ENCODE peak calls at places on chromosomes 11 and 22, in four cellular contexts. Z is WTC11, V is K562, O is HepG2. I is an unnamed sample.

GRCh38 chr22:22935546-22936157 is 48.0 kb downstream of the IGLL5 start:
- DNase-seq in Z (peak), V (peak), O (no peak), I (no peak)

GRCh38 chr11:3052109-3052479 is 5.1 kb downstream of the CARS1 start:
- DNase-seq in Z (no peak), V (peak), O (no peak), I (no peak)

GRCh38 chr11:3344775-3345174 is 34.2 kb downstream of the ZNF195 start:
- DNase-seq in Z (no peak), V (no peak), O (no peak), I (no peak)

GRCh38 chr11:41522899-41523672 is 63.6 kb upstream of the LRRC4C start:
- DNase-seq in Z (no peak), V (no peak), O (no peak), I (no peak)

GRCh38 chr11:118662401-118663271 is 16.8 kb downstream of the TREH start:
- DNase-seq in Z (no peak), V (no peak), O (no peak), I (no peak)

GRCh38 chr11:1733009-1733715 is 17.2 kb downstream of the IFITM10 start:
- DNase-seq in Z (no peak), V (no peak), O (no peak), I (no peak)

GRCh38 chr11:2204361-2205213 is 33.0 kb upstream of the TH start:
- DNase-seq in Z (peak), V (no peak), O (peak), I (no peak)

GRCh38 chr11:66875376-66875775 is 18.5 kb downstream of the LRFN4 start:
- DNase-seq in Z (no peak), V (no peak), O (no peak), I (no peak)

GRCh38 chr11:31711137-31711536 is 100.0 kb downstream of the PAX6 start:
- DNase-seq in Z (no peak), V (no peak), O (no peak), I (no peak)

GRCh38 chr11:67558084-67558772 is 25.4 kb upstream of the GSTP1 start:
- DNase-seq in Z (no peak), V (no peak), O (peak), I (no peak)

GRCh38 chr11:64744544-64745218 is 739 bp upstream of the RASGRP2 start:
- DNase-seq in Z (no peak), V (peak), O (no peak), I (no peak)

GRCh38 chr11:134024420-134025085 is 44.3 kb upstream of the JAM3 start:
- DNase-seq in Z (no peak), V (no peak), O (no peak), I (no peak)

GRCh38 chr11:1507381-1508140 is 21.0 kb upstream of the MOB2 start:
- DNase-seq in Z (no peak), V (no peak), O (no peak), I (no peak)

GRCh38 chr11:44988111-44988510 is 37.4 kb upstream of the TP53I11 start:
- DNase-seq in Z (no peak), V (no peak), O (no peak), I (no peak)

GRCh38 chr11:67113231-67113721 is 5.8 kb upstream of the KDM2A start:
- DNase-seq in Z (no peak), V (no peak), O (no peak), I (no peak)

DNA sequence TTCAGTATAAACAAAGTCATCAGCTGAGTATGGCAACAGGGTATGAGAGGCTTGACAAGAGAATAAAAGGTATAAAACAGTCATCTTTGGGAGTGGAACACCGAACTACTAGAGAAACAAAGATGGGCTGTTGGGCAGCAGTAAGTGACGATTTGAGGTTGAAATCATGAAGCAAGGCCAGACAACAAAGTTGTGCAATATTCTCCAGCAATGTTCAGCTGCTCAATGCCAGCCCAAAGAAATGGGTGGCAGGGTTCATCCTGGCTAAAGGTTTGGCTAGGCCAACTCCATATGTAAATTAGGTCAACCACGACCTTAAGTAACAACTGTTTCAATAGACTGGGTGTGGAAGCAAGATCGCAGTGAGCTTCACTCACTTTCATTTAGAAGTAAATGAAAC is 6.2 kb downstream of the APIP start:
- DNase-seq in Z (no peak), V (no peak), O (no peak), I (no peak)
- TF ChIP-seq NR3C1 in Z (no peak), V (no peak), O (no peak), I (no peak)

GRCh38 chr11:115238802-115239201 is 265.4 kb downstream of the CADM1 start:
- DNase-seq in Z (peak), V (no peak), O (no peak), I (no peak)

GRCh38 chr11:115244758-115245157 is 259.5 kb downstream of the CADM1 start:
- DNase-seq in Z (no peak), V (no peak), O (no peak), I (no peak)

GRCh38 chr11:115241899-115242298 is 262.3 kb downstream of the CADM1 start:
- DNase-seq in Z (no peak), V (no peak), O (no peak), I (no peak)

GRCh38 chr11:115244314-115244713 is 259.9 kb downstream of the CADM1 start:
- DNase-seq in Z (no peak), V (no peak), O (no peak), I (no peak)

GRCh38 chr11:115242982-115243381 is 261.2 kb downstream of the CADM1 start:
- DNase-seq in Z (no peak), V (no peak), O (no peak), I (no peak)
- TF ChIP-seq NR3C1 in Z (no peak), V (no peak), O (no peak), I (no peak)

GRCh38 chr11:123176785-123177184 is 18.3 kb downstream of the CLMP start:
- DNase-seq in Z (no peak), V (no peak), O (no peak), I (no peak)
- TF ChIP-seq NR3C1 in Z (no peak), V (no peak), O (no peak), I (no peak)

GRCh38 chr22:44880588-44881245 is 128.3 kb downstream of the ARHGAP8 start:
- DNase-seq in Z (no peak), V (no peak), O (no peak), I (no peak)

GRCh38 chr22:44879301-44879680 is 126.9 kb downstream of the ARHGAP8 start:
- DNase-seq in Z (peak), V (no peak), O (no peak), I (no peak)

GRCh38 chr22:44881246-44881600 is 128.6 kb downstream of the PHF21B start:
- DNase-seq in Z (no peak), V (no peak), O (no peak), I (no peak)

GRCh38 chr22:44876921-44877320 is 124.5 kb downstream of the ARHGAP8 start:
- DNase-seq in Z (peak), V (no peak), O (no peak), I (no peak)

GRCh38 chr22:44878483-44879300 is 126.3 kb downstream of the ARHGAP8 start:
- DNase-seq in Z (no peak), V (no peak), O (no peak), I (no peak)
- TF ChIP-seq NR3C1 in Z (no peak), V (no peak), O (no peak), I (no peak)

GRCh38 chr11:111336062-111336461 is 37.7 kb downstream of the POU2AF3 start:
- DNase-seq in Z (no peak), V (no peak), O (no peak), I (no peak)

GRCh38 chr11:111335596-111335995 is 37.2 kb downstream of the POU2AF3 start:
- DNase-seq in Z (no peak), V (no peak), O (no peak), I (no peak)

GRCh38 chr11:111336582-111337256 is 38.4 kb downstream of the POU2AF3 start:
- DNase-seq in Z (no peak), V (no peak), O (peak), I (no peak)

GRCh38 chr11:111335124-111335535 is 36.8 kb downstream of the POU2AF3 start:
- DNase-seq in Z (no peak), V (no peak), O (peak), I (no peak)

DNA sequence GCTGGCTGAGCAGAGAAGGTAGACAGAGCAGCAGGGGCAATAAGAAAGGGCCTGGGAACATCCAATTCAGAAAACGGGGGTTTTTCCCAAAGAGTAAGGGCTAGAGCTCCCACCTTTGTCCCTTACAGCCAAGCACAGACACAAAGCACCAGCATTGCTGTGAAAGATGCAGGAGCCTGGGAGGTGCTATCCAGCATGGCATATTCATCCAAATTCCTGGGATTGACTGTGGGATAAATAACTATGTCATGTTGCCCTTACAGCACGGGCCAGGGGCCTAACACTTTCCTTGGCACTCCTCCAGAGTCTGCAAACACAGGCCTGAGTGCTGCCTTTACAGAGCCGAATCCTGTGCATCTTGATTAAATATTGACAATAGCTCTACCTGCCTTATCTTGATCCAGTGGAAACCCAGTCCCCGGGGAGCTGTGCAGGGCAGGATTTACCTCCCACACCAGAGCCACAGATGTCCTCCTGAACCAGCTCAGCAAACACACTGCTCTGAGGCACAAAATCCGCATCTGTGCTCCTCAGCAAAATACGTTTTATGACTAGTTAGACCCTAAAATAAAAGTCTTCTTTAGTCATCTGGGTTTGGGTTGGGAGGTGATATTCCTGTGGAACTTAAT is 36.3 kb downstream of the POU2AF3 start:
- DNase-seq in Z (no peak), V (no peak), O (peak), I (peak)
- TF ChIP-seq NR3C1 in Z (no peak), V (no peak), O (no peak), I (no peak)

GRCh38 chr11:6705905-6706535 is 22.9 kb upstream of the MRPL17 start:
- DNase-seq in Z (peak), V (peak), O (peak), I (peak)

GRCh38 chr11:6703247-6704063 is 20.3 kb upstream of the MRPL17 start:
- DNase-seq in Z (peak), V (peak), O (peak), I (peak)
- TF ChIP-seq NR3C1 in Z (no peak), V (no peak), O (no peak), I (no peak)

GRCh38 chr11:9219572-9219971 is 45.6 kb downstream of the DENND5A start:
- DNase-seq in Z (no peak), V (no peak), O (no peak), I (peak)
- TF ChIP-seq NR3C1 in Z (no peak), V (no peak), O (no peak), I (no peak)

DNA sequence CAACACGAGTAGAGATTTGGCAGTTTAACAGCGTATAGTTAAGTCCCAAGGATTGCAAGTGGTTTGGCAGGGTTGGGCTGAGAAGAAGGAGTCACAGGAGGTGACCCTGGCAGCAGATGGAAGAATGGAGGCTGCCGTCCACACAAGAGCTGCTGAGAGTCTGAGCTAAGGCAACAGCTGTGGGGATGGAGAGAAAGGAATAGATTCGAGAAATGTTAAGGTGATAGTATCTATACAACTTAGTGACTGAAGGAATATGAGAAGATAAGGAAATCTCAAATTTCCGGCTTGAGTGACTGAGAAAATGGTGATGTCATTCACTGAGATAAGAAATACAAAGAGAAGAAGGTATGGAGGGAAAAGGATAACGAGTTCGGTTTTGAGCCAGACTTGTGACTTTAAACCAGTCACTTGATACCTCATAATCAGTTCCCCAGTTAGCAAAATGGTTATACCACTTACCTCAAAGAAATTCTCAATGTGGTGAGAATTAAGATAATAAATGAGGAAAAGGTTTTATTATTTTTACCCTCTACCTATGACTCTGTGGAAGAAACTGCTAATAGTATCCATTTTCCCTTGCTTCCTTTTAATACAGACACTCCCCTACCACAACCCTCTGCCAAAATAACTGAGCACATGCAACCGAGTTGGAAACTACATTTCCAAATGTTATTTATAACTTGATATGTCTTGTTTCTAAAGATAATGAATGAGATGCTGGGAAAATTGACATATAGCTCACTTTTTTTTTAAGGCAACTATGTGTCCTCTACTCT is 30.7 kb downstream of the FAM168A start:
- DNase-seq in Z (no peak), V (peak), O (no peak), I (no peak)
- TF ChIP-seq NR3C1 in Z (no peak), V (no peak), O (no peak), I (no peak)

GRCh38 chr11:92964471-92964870 is 5.0 kb upstream of the MTNR1B start:
- DNase-seq in Z (no peak), V (no peak), O (no peak), I (no peak)
- TF ChIP-seq NR3C1 in Z (no peak), V (no peak), O (no peak), I (no peak)

DNA sequence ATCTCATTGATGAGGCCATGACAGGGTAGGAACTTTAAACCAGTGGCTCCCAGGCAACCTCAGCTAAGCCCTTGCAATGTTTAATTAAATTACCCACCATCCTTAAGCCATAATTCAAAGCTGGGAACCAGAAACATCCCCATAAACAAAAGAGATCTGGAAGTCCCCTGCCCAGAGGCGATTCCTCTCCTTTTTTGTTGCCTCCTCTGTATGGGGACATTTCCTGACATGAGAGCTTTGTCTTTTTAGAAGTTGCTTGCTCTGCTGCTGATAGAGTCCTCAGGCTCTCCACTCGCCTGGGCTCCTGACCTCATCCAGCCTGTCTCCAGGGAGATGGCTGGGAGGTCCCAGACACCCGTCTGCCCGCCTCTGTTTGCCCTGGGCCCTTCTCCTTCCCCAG is 3.2 kb downstream of the DTX4 start:
- DNase-seq in Z (no peak), V (no peak), O (no peak), I (no peak)
- TF ChIP-seq NR3C1 in Z (no peak), V (no peak), O (no peak), I (no peak)